ENCODE peak calls at places on chromosomes 12 and 14, in five cellular contexts. One of them, this sample, is unnamed.

GRCh38 chr12:92764820-92765219 is 62.0 kb downstream of the PLEKHG7 start:
- DNase-seq in left lung: no peak
- DNase-seq in heart right ventricle: no peak
- DNase-seq in CD8-positive, alpha-beta memory T cell: no peak
- DNase-seq in SJSA1: no peak
- DNase-seq in this sample: no peak

GRCh38 chr12:39297946-39298345 is 145.0 kb downstream of the KIF21A start:
- DNase-seq in left lung: no peak
- DNase-seq in heart right ventricle: no peak
- DNase-seq in CD8-positive, alpha-beta memory T cell: no peak
- DNase-seq in SJSA1: no peak
- DNase-seq in this sample: no peak

GRCh38 chr12:107336705-107337104 is 243.4 kb upstream of the CRY1 start:
- DNase-seq in left lung: no peak
- DNase-seq in heart right ventricle: no peak
- DNase-seq in CD8-positive, alpha-beta memory T cell: no peak
- DNase-seq in SJSA1: no peak
- DNase-seq in this sample: no peak

GRCh38 chr14:50957296-50957695 is 13.0 kb upstream of the PYGL start:
- DNase-seq in left lung: no peak
- DNase-seq in heart right ventricle: no peak
- DNase-seq in CD8-positive, alpha-beta memory T cell: no peak
- DNase-seq in SJSA1: no peak
- DNase-seq in this sample: no peak

GRCh38 chr12:6520186-6520585 is 14.1 kb upstream of the GAPDH start:
- DNase-seq in left lung: no peak
- DNase-seq in heart right ventricle: no peak
- DNase-seq in CD8-positive, alpha-beta memory T cell: no peak
- DNase-seq in SJSA1: no peak
- DNase-seq in this sample: no peak

GRCh38 chr14:33352821-33353220 is 414.1 kb downstream of the NPAS3 start:
- DNase-seq in left lung: no peak
- DNase-seq in heart right ventricle: no peak
- DNase-seq in CD8-positive, alpha-beta memory T cell: no peak
- DNase-seq in SJSA1: no peak
- DNase-seq in this sample: no peak

GRCh38 chr12:129719426-129719825 is 184.4 kb downstream of the TMEM132D start:
- DNase-seq in left lung: no peak
- DNase-seq in heart right ventricle: no peak
- DNase-seq in CD8-positive, alpha-beta memory T cell: no peak
- DNase-seq in SJSA1: no peak
- DNase-seq in this sample: no peak

GRCh38 chr14:29536886-29537511 is 390.6 kb downstream of the PRKD1 start:
- DNase-seq in left lung: no peak
- DNase-seq in heart right ventricle: no peak
- DNase-seq in CD8-positive, alpha-beta memory T cell: no peak
- DNase-seq in SJSA1: no peak
- DNase-seq in this sample: no peak

GRCh38 chr12:66600805-66601392 is 78.0 kb downstream of the GRIP1 start:
- DNase-seq in left lung: no peak
- DNase-seq in heart right ventricle: no peak
- DNase-seq in CD8-positive, alpha-beta memory T cell: no peak
- DNase-seq in SJSA1: no peak
- DNase-seq in this sample: no peak

GRCh38 chr14:32761381-32761968 is 177.2 kb upstream of the NPAS3 start:
- DNase-seq in left lung: no peak
- DNase-seq in heart right ventricle: no peak
- DNase-seq in CD8-positive, alpha-beta memory T cell: no peak
- DNase-seq in SJSA1: no peak
- DNase-seq in this sample: no peak

GRCh38 chr14:94681300-94682060 is 69.3 kb downstream of the SERPINA3 start:
- DNase-seq in left lung: no peak
- DNase-seq in heart right ventricle: no peak
- DNase-seq in CD8-positive, alpha-beta memory T cell: no peak
- DNase-seq in SJSA1: peak; percentile 25
- DNase-seq in this sample: no peak

DNA sequence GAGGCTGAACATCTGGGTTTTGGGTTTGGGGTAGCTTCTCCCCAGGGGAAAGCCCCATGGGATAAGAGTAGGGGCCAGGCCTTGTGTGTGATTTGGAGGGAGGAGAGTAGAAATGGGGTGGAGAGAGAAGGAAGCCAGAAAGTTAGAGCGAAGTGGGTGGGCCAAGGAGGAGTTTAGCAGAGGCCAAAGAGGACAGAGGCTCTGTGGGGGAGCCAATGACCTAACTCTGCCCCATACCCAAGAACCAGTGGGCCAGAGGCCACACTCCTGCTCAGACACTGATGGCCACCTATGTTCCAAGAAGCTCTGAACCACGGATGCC is 9.3 kb downstream of the ZNF385A start:
- DNase-seq in left lung: no peak
- DNase-seq in heart right ventricle: no peak
- DNase-seq in CD8-positive, alpha-beta memory T cell: no peak
- DNase-seq in SJSA1: no peak
- DNase-seq in this sample: peak; percentile 54
- H3K4me1 ChIP-seq in left lung: peaks cover 50% of the 10 kb centered on the region
- H3K4me1 ChIP-seq in heart right ventricle: peaks cover 34% of the 10 kb centered on the region
- H3K4me1 ChIP-seq in CD8-positive, alpha-beta memory T cell: peaks cover 4% of the 10 kb centered on the region
- H3K4me1 ChIP-seq in SJSA1: peaks cover 27% of the 10 kb centered on the region
- H3K4me1 ChIP-seq in this sample: peaks cover 9% of the 10 kb centered on the region

GRCh38 chr14:99229654-99230215 is 42.3 kb downstream of the BCL11B start:
- DNase-seq in left lung: no peak
- DNase-seq in heart right ventricle: no peak
- DNase-seq in CD8-positive, alpha-beta memory T cell: peak; percentile 49
- DNase-seq in SJSA1: peak; percentile 79
- DNase-seq in this sample: no peak
- H3K27ac ChIP-seq in left lung: no peak overlapping the region
- H3K27ac ChIP-seq in heart right ventricle: no peak overlapping the region
- H3K27ac ChIP-seq in CD8-positive, alpha-beta memory T cell: peak overlapping the region; percentile 68
- H3K27ac ChIP-seq in SJSA1: peak overlapping the region; percentile 17
- H3K27ac ChIP-seq in this sample: no peak overlapping the region

GRCh38 chr12:1795785-1796514 is 24.4 kb upstream of the LRTM2 start:
- DNase-seq in left lung: peak; percentile 100
- DNase-seq in heart right ventricle: peak; percentile 96
- DNase-seq in CD8-positive, alpha-beta memory T cell: peak; percentile 92
- DNase-seq in SJSA1: peak; percentile 83
- DNase-seq in this sample: peak; percentile 95

GRCh38 chr12:1796515-1797010 is 23.8 kb upstream of the LRTM2 start:
- DNase-seq in left lung: peak; percentile 88
- DNase-seq in heart right ventricle: peak; percentile 55
- DNase-seq in CD8-positive, alpha-beta memory T cell: peak; percentile 50
- DNase-seq in SJSA1: no peak
- DNase-seq in this sample: peak; percentile 47

GRCh38 chr12:1793426-1794210 is 26.7 kb upstream of the LRTM2 start:
- DNase-seq in left lung: peak; percentile 51
- DNase-seq in heart right ventricle: no peak
- DNase-seq in CD8-positive, alpha-beta memory T cell: no peak
- DNase-seq in SJSA1: no peak
- DNase-seq in this sample: no peak

GRCh38 chr12:1794440-1795090 is 25.8 kb upstream of the LRTM2 start:
- DNase-seq in left lung: peak; percentile 16
- DNase-seq in heart right ventricle: no peak
- DNase-seq in CD8-positive, alpha-beta memory T cell: no peak
- DNase-seq in SJSA1: no peak
- DNase-seq in this sample: no peak

DNA sequence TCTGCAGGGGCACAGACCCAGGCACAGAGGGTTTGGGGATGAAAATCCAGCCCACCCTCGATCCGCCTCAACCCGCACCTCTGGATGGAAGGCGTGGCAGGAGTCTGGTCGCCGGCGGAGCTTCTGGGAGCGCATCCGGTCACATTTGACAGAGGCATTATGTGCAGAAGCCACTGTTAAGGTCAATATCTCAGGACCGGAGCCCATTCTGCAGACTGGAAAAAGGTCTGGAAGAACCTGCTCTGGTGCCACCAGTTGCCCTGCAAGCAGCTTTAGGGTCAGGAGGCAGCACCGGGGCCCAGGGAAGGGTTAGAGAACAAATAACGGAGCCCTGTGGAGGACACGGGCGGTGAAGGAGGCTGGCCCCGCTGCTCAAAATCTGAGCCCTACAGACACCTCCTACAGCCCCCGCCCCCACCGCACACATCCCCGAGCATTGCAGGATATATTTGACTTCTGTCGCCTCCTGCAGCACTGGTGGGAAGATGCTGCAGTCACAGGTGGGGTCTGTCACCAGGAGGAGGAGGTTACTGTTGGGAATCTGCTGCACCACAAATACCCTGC is 25.1 kb upstream of the LRTM2 start:
- DNase-seq in left lung: peak; percentile 78
- DNase-seq in heart right ventricle: no peak
- DNase-seq in CD8-positive, alpha-beta memory T cell: no peak
- DNase-seq in SJSA1: no peak
- DNase-seq in this sample: no peak
- H3K4me3 ChIP-seq in left lung: no peak overlapping the region
- H3K4me3 ChIP-seq in heart right ventricle: peak overlapping the region; percentile 68
- H3K4me3 ChIP-seq in CD8-positive, alpha-beta memory T cell: no peak overlapping the region
- H3K4me3 ChIP-seq in SJSA1: no peak overlapping the region
- H3K4me3 ChIP-seq in this sample: no peak overlapping the region

DNA sequence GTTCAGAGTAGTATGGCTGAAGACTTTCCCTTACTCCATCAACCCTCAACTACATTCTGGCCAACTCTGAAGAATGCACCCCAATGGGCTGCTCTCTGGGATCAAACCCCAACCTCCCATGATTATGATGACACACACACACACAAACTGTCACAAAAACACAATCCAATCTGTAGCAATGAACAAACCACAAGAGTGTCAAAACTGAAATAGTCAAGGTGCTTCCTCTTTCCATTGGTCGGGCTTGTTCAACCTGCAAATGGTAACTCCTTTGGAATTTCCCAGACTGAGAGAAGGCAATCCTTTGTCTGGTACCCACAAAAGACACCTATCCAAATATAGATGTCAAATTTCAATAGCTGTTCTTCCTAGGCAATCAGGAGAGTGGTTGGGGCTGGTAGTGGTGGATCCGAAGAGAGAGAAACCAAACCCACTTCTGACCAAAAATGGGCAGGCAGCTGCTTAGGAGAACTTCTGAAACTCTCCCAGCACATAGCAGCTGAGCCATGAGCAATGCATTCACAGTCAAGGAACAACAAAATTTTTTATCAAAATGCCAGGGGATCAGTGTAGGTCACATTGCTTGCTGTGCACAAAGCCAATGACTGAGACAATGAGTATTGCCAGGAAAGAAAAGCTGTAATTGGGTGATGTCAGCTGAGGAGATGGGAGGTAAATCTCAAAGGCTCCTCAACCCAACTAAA is 191.6 kb downstream of the KITLG start:
- DNase-seq in left lung: no peak
- DNase-seq in heart right ventricle: no peak
- DNase-seq in CD8-positive, alpha-beta memory T cell: no peak
- DNase-seq in SJSA1: no peak
- DNase-seq in this sample: no peak
- H3K4me1 ChIP-seq in left lung: no peaks in the 10 kb centered on the region
- H3K4me1 ChIP-seq in heart right ventricle: no peaks in the 10 kb centered on the region
- H3K4me1 ChIP-seq in CD8-positive, alpha-beta memory T cell: no peaks in the 10 kb centered on the region
- H3K4me1 ChIP-seq in SJSA1: peaks cover 5% of the 10 kb centered on the region
- H3K4me1 ChIP-seq in this sample: no peaks in the 10 kb centered on the region

This sample was measured in right cardiac atrium.